ENCODE peak calls at places on chromosome 11, in seven cellular contexts. R is WERI-Rb-1; C is colonic mucosa; D is CD8-positive, alpha-beta memory T cell; O is K562; H is pancreas; G is naive thymus-derived CD4-positive, alpha-beta T cell. A is an unnamed sample.

GRCh38 chr11:19253149-19253540 is 12.4 kb upstream of the E2F8 start:
- DNase-seq in R (no peak), C (peak; percentile 34), D (no peak), O (no peak), H (peak; percentile 39), G (no peak), A (no peak)

GRCh38 chr11:44568706-44569473 is 3.4 kb downstream of the CD82 start:
- DNase-seq in R (no peak), C (peak; percentile 67), D (peak; percentile 60), O (peak; percentile 57), H (no peak), G (peak; percentile 63), A (peak; percentile 98)

GRCh38 chr11:43772733-43773132 is 92.2 kb downstream of the HSD17B12 start:
- DNase-seq in R (no peak), C (no peak), D (no peak), O (no peak), H (no peak), G (no peak), A (no peak)

GRCh38 chr11:118703563-118704106 is 24.2 kb upstream of the TREH start:
- DNase-seq in R (no peak), C (no peak), D (no peak), O (no peak), H (no peak), G (no peak), A (no peak)

GRCh38 chr11:9489366-9489765 is 28.6 kb downstream of the ZNF143 start:
- DNase-seq in R (no peak), C (no peak), D (no peak), O (no peak), H (no peak), G (no peak), A (peak; percentile 3)

GRCh38 chr11:122192634-122193245 is 76.7 kb upstream of the BLID start:
- DNase-seq in R (no peak), C (no peak), D (no peak), O (no peak), H (no peak), G (no peak), A (no peak)

GRCh38 chr11:45850446-45850845 is 3.2 kb downstream of the CRY2 start:
- DNase-seq in R (no peak), C (no peak), D (no peak), O (no peak), H (no peak), G (no peak), A (peak; percentile 52)

GRCh38 chr11:125275905-125276634 is 111.5 kb downstream of the PKNOX2 start:
- DNase-seq in R (no peak), C (no peak), D (no peak), O (no peak), H (no peak), G (no peak), A (no peak)

GRCh38 chr11:102006835-102007566 is 40.2 kb upstream of the CFAP300 start:
- DNase-seq in R (no peak), C (no peak), D (no peak), O (no peak), H (no peak), G (no peak), A (no peak)

GRCh38 chr11:98056945-98057344 is 963.8 kb upstream of the CNTN5 start:
- DNase-seq in R (no peak), C (no peak), D (no peak), O (peak; percentile 13), H (no peak), G (no peak), A (no peak)

GRCh38 chr11:100176456-100176855 is 510.6 kb upstream of the ARHGAP42 start:
- DNase-seq in R (no peak), C (no peak), D (no peak), O (no peak), H (no peak), G (no peak), A (no peak)

GRCh38 chr11:43842021-43842420 is 38.6 kb upstream of the ALKBH3 start:
- DNase-seq in R (no peak), C (no peak), D (no peak), O (no peak), H (no peak), G (no peak), A (no peak)

GRCh38 chr11:64341851-64342791 is 2.1 kb downstream of the CCDC88B start:
- DNase-seq in R (peak; percentile 94), C (peak; percentile 97), D (peak; percentile 85), O (peak; percentile 97), H (peak; percentile 97), G (peak; percentile 90), A (peak; percentile 82)

GRCh38 chr11:63518548-63518947 is 12.7 kb downstream of the LGALS12 start:
- DNase-seq in R (no peak), C (no peak), D (no peak), O (peak; percentile 18), H (no peak), G (no peak), A (peak; percentile 75)

GRCh38 chr11:64384981-64385952 is 26.3 kb downstream of the RPS6KA4 start:
- DNase-seq in R (peak; percentile 82), C (no peak), D (no peak), O (no peak), H (peak; percentile 22), G (no peak), A (no peak)

GRCh38 chr11:86067230-86068137 is 1.4 kb downstream of the PICALM start:
- DNase-seq in R (no peak), C (peak; percentile 31), D (peak; percentile 24), O (peak; percentile 22), H (no peak), G (peak; percentile 14), A (no peak)

GRCh38 chr11:83285131-83285770 is 916 bp downstream of the CCDC90B start:
- DNase-seq in R (no peak), C (no peak), D (peak; percentile 2), O (no peak), H (no peak), G (no peak), A (no peak)
- H3K27ac ChIP-seq in R (peak overlapping the region; percentile 97), C (peak overlapping the region; percentile 95), D (peak overlapping the region; percentile 93), O (peak overlapping the region; percentile 99), H (peak overlapping the region; percentile 97), G (peak overlapping the region; percentile 95), A (peak overlapping the region; percentile 94)

GRCh38 chr11:12826441-12826840 is 152.2 kb downstream of the TEAD1 start:
- DNase-seq in R (no peak), C (no peak), D (no peak), O (no peak), H (no peak), G (no peak), A (no peak)

GRCh38 chr11:12827929-12828812 is 153.9 kb downstream of the TEAD1 start:
- DNase-seq in R (no peak), C (peak; percentile 71), D (no peak), O (peak; percentile 67), H (no peak), G (no peak), A (peak; percentile 59)

GRCh38 chr11:12829536-12830314 is 155.5 kb downstream of the TEAD1 start:
- DNase-seq in R (no peak), C (no peak), D (no peak), O (no peak), H (no peak), G (no peak), A (no peak)

GRCh38 chr11:12829131-12829530 is 154.9 kb downstream of the TEAD1 start:
- DNase-seq in R (no peak), C (no peak), D (no peak), O (no peak), H (no peak), G (no peak), A (no peak)

GRCh38 chr11:12827369-12827768 is 153.1 kb downstream of the TEAD1 start:
- DNase-seq in R (no peak), C (no peak), D (no peak), O (no peak), H (no peak), G (no peak), A (no peak)
- H3K4me3 ChIP-seq in R (no peak overlapping the region), C (peak overlapping the region; percentile 23), D (no peak overlapping the region), O (no peak overlapping the region), H (peak overlapping the region; percentile 39), G (no peak overlapping the region), A (no peak overlapping the region)

GRCh38 chr11:16789560-16790483 is 51.4 kb downstream of the C11orf58 start:
- DNase-seq in R (no peak), C (no peak), D (no peak), O (no peak), H (no peak), G (no peak), A (no peak)
- H3K27ac ChIP-seq in R (no peak overlapping the region), C (no peak overlapping the region), D (no peak overlapping the region), O (no peak overlapping the region), H (no peak overlapping the region), G (no peak overlapping the region), A (no peak overlapping the region)

GRCh38 chr11:128531588-128531987 is 55.8 kb downstream of the ETS1 start:
- DNase-seq in R (no peak), C (no peak), D (no peak), O (no peak), H (no peak), G (no peak), A (no peak)

GRCh38 chr11:128532016-128532570 is 55.3 kb downstream of the ETS1 start:
- DNase-seq in R (no peak), C (no peak), D (no peak), O (no peak), H (peak; percentile 74), G (no peak), A (no peak)

GRCh38 chr11:128535468-128536457 is 51.6 kb downstream of the ETS1 start:
- DNase-seq in R (no peak), C (no peak), D (no peak), O (no peak), H (no peak), G (no peak), A (no peak)

GRCh38 chr11:128532571-128533091 is 54.7 kb downstream of the ETS1 start:
- DNase-seq in R (no peak), C (no peak), D (no peak), O (no peak), H (no peak), G (no peak), A (no peak)

DNA sequence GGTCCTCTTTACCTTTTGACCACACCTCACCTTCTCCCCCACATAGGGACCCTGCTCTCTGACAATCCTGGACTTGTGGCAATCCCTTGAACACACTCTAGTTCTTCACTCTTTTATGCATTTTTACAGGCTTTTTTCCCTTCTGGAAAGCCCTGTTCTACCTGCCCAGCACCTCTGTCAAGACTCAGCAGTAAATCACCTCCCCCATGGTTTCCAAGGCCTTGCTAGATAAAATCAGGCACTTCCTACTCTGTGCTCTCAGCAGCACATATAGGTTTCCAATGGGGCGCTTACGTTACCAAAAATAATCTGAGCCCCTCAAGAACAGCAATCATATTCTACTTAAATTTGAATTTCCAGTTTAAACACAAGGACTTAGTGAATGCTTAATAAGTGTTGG is 53.9 kb downstream of the ETS1 start:
- DNase-seq in R (no peak), C (no peak), D (no peak), O (no peak), H (no peak), G (no peak), A (no peak)
- H3K4me3 ChIP-seq in R (no peak overlapping the region), C (no peak overlapping the region), D (no peak overlapping the region), O (no peak overlapping the region), H (no peak overlapping the region), G (no peak overlapping the region), A (no peak overlapping the region)

GRCh38 chr11:74171630-74172465 is 759 bp downstream of the PPME1 start:
- DNase-seq in R (no peak), C (peak; percentile 24), D (no peak), O (no peak), H (no peak), G (no peak), A (no peak)
- H3K27ac ChIP-seq in R (peak overlapping the region; percentile 70), C (peak overlapping the region; percentile 68), D (peak overlapping the region; percentile 88), O (peak overlapping the region; percentile 89), H (peak overlapping the region; percentile 75), G (peak overlapping the region; percentile 76), A (peak overlapping the region; percentile 58)

GRCh38 chr11:47589504-47590025 is 3.1 kb downstream of the FAM180B start:
- DNase-seq in R (no peak), C (no peak), D (no peak), O (no peak), H (no peak), G (no peak), A (no peak)
- H3K4me3 ChIP-seq in R (no peak overlapping the region), C (peak overlapping the region; percentile 23), D (no peak overlapping the region), O (no peak overlapping the region), H (no peak overlapping the region), G (no peak overlapping the region), A (peak overlapping the region; percentile 42)